ENCODE peak calls at places on chromosomes 6 and 20, in four cellular contexts. B is heart left ventricle; V is CD8-positive, alpha-beta memory T cell; O is cardiac muscle cell. I is an unnamed sample. For H3K4me1, the result is how much of the 10 kb centered on the place peaks cover.

GRCh38 chr6:1947922-1948321 is 297.5 kb downstream of the GMDS start:
- DNase-seq in V (no peak), B (no peak), O (no peak), I (no peak)

GRCh38 chr6:91669154-91669903 is 1082.5 kb upstream of the MAP3K7 start:
- DNase-seq in B (no peak), V (no peak), O (peak), I (no peak)

GRCh38 chr6:39339557-39340555 is 17.4 kb upstream of the KCNK16 start:
- DNase-seq in O (peak), B (no peak), V (no peak), I (peak)

GRCh38 chr6:160437153-160437552 is 89.0 kb downstream of the SLC22A3 start:
- DNase-seq in V (no peak), O (no peak), B (no peak), I (no peak)

GRCh38 chr20:5191829-5192569 is 65.2 kb downstream of the CDS2 start:
- DNase-seq in V (no peak), B (peak), O (peak), I (peak)

GRCh38 chr20:6580486-6580885 is 187.0 kb upstream of the BMP2 start:
- DNase-seq in B (no peak), O (no peak), V (no peak), I (peak)

GRCh38 chr6:6713660-6714446 is 125.3 kb downstream of the LY86 start:
- DNase-seq in B (no peak), O (no peak), V (no peak), I (no peak)

GRCh38 chr6:130944486-130944885 is 117.3 kb downstream of the SMLR1 start:
- DNase-seq in O (peak), V (no peak), B (no peak), I (no peak)

GRCh38 chr6:73200735-73201134 is 24.6 kb downstream of the KHDC1L start:
- DNase-seq in O (no peak), V (no peak), B (no peak), I (no peak)

GRCh38 chr6:140079328-140079727 is 704.9 kb upstream of the CITED2 start:
- DNase-seq in O (no peak), B (peak), V (no peak), I (no peak)

GRCh38 chr20:53872561-53873248 is 197.7 kb downstream of the BCAS1 start:
- DNase-seq in B (no peak), V (peak), O (no peak), I (peak)

GRCh38 chr6:118370722-118371121 is 177.4 kb upstream of the PLN start:
- DNase-seq in B (peak), V (no peak), O (peak), I (no peak)

GRCh38 chr20:47318027-47318595 is 38.4 kb downstream of the ZMYND8 start:
- DNase-seq in B (no peak), V (no peak), O (peak), I (peak)

GRCh38 chr6:157982580-157983438 is 1.1 kb downstream of the SYNJ2 start:
- DNase-seq in B (no peak), O (peak), V (no peak), I (peak)

GRCh38 chr6:92849636-92850035 is 569.7 kb downstream of the EPHA7 start:
- DNase-seq in V (no peak), B (no peak), O (no peak), I (no peak)

GRCh38 chr6:43869792-43870659 is 100.0 kb downstream of the VEGFA start:
- DNase-seq in B (no peak), V (no peak), O (no peak), I (peak)

GRCh38 chr6:161068296-161068695 is 76.7 kb downstream of the MAP3K4 start:
- DNase-seq in V (no peak), O (no peak), B (no peak), I (no peak)

GRCh38 chr6:68326762-68327161 is 308.3 kb upstream of the ADGRB3 start:
- DNase-seq in O (no peak), B (no peak), V (no peak), I (no peak)

GRCh38 chr6:77123527-77123926 is 339.8 kb downstream of the HTR1B start:
- DNase-seq in O (no peak), B (no peak), V (no peak), I (no peak)

GRCh38 chr6:6825153-6825847 is 236.8 kb downstream of the LY86 start:
- DNase-seq in B (no peak), V (no peak), O (no peak), I (no peak)

GRCh38 chr6:14543971-14544620 is 426.5 kb downstream of the CD83 start:
- DNase-seq in V (no peak), B (no peak), O (no peak), I (no peak)

GRCh38 chr6:83192456-83192855 is 609 bp downstream of the PGM3 start:
- DNase-seq in O (no peak), V (no peak), B (no peak), I (no peak)

GRCh38 chr20:25341716-25342680 is 48.6 kb downstream of the ABHD12 start:
- DNase-seq in B (no peak), V (no peak), O (no peak), I (no peak)

GRCh38 chr6:1367771-1368170 is 21.6 kb upstream of the FOXF2 start:
- DNase-seq in V (no peak), B (no peak), O (no peak), I (no peak)

GRCh38 chr6:149890629-149891045 is 7.3 kb downstream of the RAET1E start:
- DNase-seq in B (no peak), O (no peak), V (no peak), I (no peak)

GRCh38 chr6:3247255-3248146 is 11.2 kb upstream of the PSMG4 start:
- DNase-seq in B (no peak), O (no peak), V (no peak), I (peak)

GRCh38 chr20:45940469-45940868 is 6.0 kb downstream of the PCIF1 start:
- DNase-seq in V (no peak), B (no peak), O (no peak), I (no peak)

GRCh38 chr6:65707134-65707826 is at the start of gene EYS:
- DNase-seq in V (no peak), B (no peak), O (no peak), I (no peak)

GRCh38 chr6:89284963-89285735 is 29.9 kb downstream of the GABRR2 start:
- DNase-seq in B (no peak), O (no peak), V (no peak), I (no peak)

GRCh38 chr6:85255661-85256060 is 194.2 kb upstream of the NT5E start:
- DNase-seq in V (no peak), O (no peak), B (no peak), I (no peak)

GRCh38 chr20:46894971-46895905 is 595 bp downstream of the EYA2 start:
- DNase-seq in V (no peak), B (no peak), O (peak), I (peak)

GRCh38 chr6:14734416-14735340 is 511.2 kb upstream of the JARID2 start:
- DNase-seq in O (no peak), B (no peak), V (no peak), I (no peak)

GRCh38 chr6:41747256-41748101 is at the start of gene PGC:
- DNase-seq in B (no peak), V (no peak), O (no peak), I (no peak)

DNA sequence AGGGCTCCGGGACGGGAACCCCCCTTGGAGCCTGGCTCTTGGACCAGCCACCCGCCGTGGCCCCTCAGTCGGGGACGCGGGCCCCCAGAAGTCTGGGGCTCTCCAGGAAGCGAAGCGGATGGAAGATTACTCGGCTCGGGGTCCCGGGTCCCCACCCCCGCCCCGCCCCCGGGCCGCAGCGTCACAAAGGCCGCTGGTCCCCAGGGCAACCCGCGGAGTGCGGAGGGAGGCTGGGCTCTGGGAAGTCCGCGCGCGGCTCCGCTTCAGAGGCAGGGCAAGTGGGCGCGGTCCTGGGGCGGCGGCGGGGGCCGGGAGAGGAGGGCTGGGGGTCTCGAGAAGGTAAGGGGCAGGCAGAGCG is at the start of gene FNDC11:
- DNase-seq in V (peak), B (peak), O (peak), I (peak)
- H3K27ac ChIP-seq in V (peak), B (peak), O (no peak), I (no peak)

GRCh38 chr6:137871299-137871698 is 4.2 kb downstream of the TNFAIP3 start:
- DNase-seq in O (no peak), V (no peak), B (no peak), I (no peak)

GRCh38 chr6:137870286-137870685 is 3.2 kb downstream of the TNFAIP3 start:
- DNase-seq in O (no peak), B (no peak), V (no peak), I (no peak)

GRCh38 chr6:137870744-137871247 is 3.7 kb downstream of the TNFAIP3 start:
- DNase-seq in O (no peak), V (no peak), B (no peak), I (no peak)

GRCh38 chr6:137868721-137869631 is 1.9 kb downstream of the TNFAIP3 start:
- DNase-seq in B (no peak), O (no peak), V (no peak), I (no peak)

DNA sequence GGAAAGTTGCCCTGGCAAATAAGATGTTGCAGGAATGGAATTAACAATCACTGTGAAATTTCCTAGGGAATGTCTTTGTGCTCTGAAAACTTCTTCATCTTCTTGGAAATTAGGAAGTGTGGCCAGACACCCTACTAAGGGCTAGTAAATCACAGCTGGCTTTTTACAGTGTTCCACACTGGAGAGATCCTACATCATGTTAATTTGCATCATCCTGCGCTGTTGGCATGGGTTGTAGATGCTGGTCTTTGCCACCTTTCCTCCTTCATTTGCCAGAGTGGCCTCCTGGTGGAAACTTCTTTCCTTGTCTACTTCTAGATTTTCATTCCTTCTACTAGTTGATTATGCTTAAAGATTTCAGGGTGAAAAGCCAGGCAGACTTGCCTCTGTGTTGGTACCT is 2.7 kb downstream of the TNFAIP3 start:
- DNase-seq in V (no peak), O (no peak), B (no peak), I (no peak)
- H3K4me1 ChIP-seq in V (half or more), O (under half), B (under half), I (under half)

GRCh38 chr20:13251556-13251955 is 30.5 kb downstream of the ISM1 start:
- DNase-seq in O (no peak), V (no peak), B (no peak), I (no peak)

GRCh38 chr20:13250242-13250641 is 29.2 kb downstream of the ISM1 start:
- DNase-seq in O (no peak), V (no peak), B (no peak), I (no peak)

GRCh38 chr20:13256606-13257005 is 35.5 kb downstream of the ISM1 start:
- DNase-seq in O (no peak), V (no peak), B (no peak), I (no peak)

GRCh38 chr20:13259921-13260320 is 38.8 kb downstream of the ISM1 start:
- DNase-seq in O (no peak), B (no peak), V (no peak), I (no peak)

DNA sequence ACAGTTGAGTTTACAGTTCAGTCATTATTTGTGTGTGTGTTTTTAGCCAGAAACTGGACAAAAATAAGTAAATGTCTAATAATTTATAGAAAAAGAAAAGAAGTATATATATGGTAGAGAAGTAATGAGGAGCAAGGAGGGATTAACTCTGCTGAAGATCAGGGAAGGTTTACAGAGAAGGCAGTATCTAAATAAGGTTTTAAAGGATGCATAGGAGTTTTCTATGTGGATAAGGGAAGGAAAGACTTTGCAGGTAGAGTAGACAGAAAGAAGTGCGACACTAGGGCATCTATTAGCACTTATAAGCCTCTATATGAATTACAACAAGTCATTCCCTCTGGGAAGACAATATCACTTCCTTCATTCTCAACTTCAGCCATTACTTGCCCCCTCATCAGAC is 34.3 kb downstream of the ISM1 start:
- DNase-seq in B (no peak), V (no peak), O (no peak), I (no peak)
- H3K27ac ChIP-seq in B (no peak), V (no peak), O (no peak), I (no peak)

GRCh38 chr6:16570946-16571345 is 190.3 kb downstream of the ATXN1 start:
- DNase-seq in O (no peak), V (no peak), B (no peak), I (no peak)

GRCh38 chr6:16575655-16576054 is 185.6 kb downstream of the ATXN1 start:
- DNase-seq in V (no peak), O (no peak), B (no peak), I (no peak)

GRCh38 chr6:16572943-16573342 is 188.3 kb downstream of the ATXN1 start:
- DNase-seq in B (no peak), V (no peak), O (no peak), I (no peak)

GRCh38 chr6:16570221-16570553 is 191.1 kb downstream of the ATXN1 start:
- DNase-seq in V (no peak), B (no peak), O (no peak), I (no peak)

DNA sequence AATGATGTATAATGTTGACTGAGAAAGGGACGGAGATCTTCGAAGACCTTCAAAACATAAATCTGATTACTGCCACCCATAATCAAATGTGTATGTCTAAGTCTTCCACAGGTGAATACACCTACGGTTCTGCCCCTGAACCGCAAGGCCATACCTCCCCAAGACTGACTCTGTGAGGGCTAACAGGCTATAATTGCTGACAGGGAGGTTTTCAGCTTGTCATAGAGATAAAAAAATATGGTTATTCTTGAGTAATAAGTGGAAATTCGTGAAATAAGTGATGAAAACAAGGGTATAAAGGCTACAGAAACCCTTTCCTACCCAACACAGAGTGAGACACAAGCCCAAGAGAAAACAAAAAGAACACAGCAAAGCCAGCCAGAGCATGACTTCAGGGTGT is 188.9 kb downstream of the ATXN1 start:
- DNase-seq in O (no peak), V (no peak), B (no peak), I (no peak)
- H3K4me1 ChIP-seq in O (under half), V (under half), B (under half), I (under half)